ENCODE peak calls at places on chromosome 21, in four cellular contexts. R, Z, F and C are unnamed samples.

GRCh38 chr21:45594721-45595489 is 48.6 kb upstream of the PCBP3 start:
- DNase-seq in F (no peak), Z (no peak), R (no peak), C (no peak)

GRCh38 chr21:31660134-31660565 is 657 bp downstream of the SOD1 start:
- DNase-seq in Z (no peak), R (no peak), F (no peak), C (peak)

GRCh38 chr21:45545691-45546531 is 3.7 kb upstream of the SLC19A1 start:
- DNase-seq in F (no peak), Z (no peak), R (no peak), C (no peak)

GRCh38 chr21:22076471-22076870 is 1078.3 kb downstream of the NCAM2 start:
- DNase-seq in Z (no peak), F (no peak), R (no peak), C (no peak)

GRCh38 chr21:38955495-38955894 is 149.8 kb downstream of the ETS2 start:
- DNase-seq in F (no peak), R (no peak), Z (no peak), C (no peak)

GRCh38 chr21:44930543-44930981 is 9.3 kb upstream of the SLX9 start:
- DNase-seq in R (no peak), Z (no peak), F (no peak), C (no peak)

GRCh38 chr21:35511298-35512162 is 462.4 kb upstream of the RUNX1 start:
- DNase-seq in Z (no peak), R (no peak), F (no peak), C (no peak)

GRCh38 chr21:38363684-38364083 is 106.9 kb downstream of the KCNJ15 start:
- DNase-seq in R (no peak), F (no peak), Z (no peak), C (no peak)

GRCh38 chr21:41348434-41348833 is 13.4 kb upstream of the MX2 start:
- DNase-seq in F (no peak), Z (no peak), R (no peak), C (no peak)

GRCh38 chr21:41678944-41679343 is 87.9 kb downstream of the RIPK4 start:
- DNase-seq in Z (peak), F (no peak), R (peak), C (peak)

GRCh38 chr21:41764558-41765392 is 2.1 kb downstream of the RIPK4 start:
- DNase-seq in R (no peak), Z (peak), F (no peak), C (no peak)

GRCh38 chr21:18991846-18992245 is 588.3 kb upstream of the TMPRSS15 start:
- DNase-seq in Z (no peak), F (no peak), R (no peak), C (no peak)

GRCh38 chr21:31772674-31773555 is 41.0 kb upstream of the SCAF4 start:
- DNase-seq in Z (no peak), R (no peak), F (peak), C (no peak)

GRCh38 chr21:33961061-33961460 is 45.5 kb upstream of the ATP5PO start:
- DNase-seq in F (no peak), Z (no peak), R (no peak), C (no peak)
- TF ChIP-seq ETV6 in F (no peak), Z (no peak), R (no peak), C (no peak)

GRCh38 chr21:14058566-14058965 is 152.2 kb downstream of the LIPI start:
- DNase-seq in R (no peak), Z (no peak), F (no peak), C (no peak)

GRCh38 chr21:14070049-14070893 is 140.5 kb downstream of the LIPI start:
- DNase-seq in R (no peak), Z (no peak), F (no peak), C (no peak)

GRCh38 chr21:14064296-14064645 is 146.5 kb downstream of the LIPI start:
- DNase-seq in R (no peak), F (no peak), Z (no peak), C (no peak)
- TF ChIP-seq ETV6 in R (no peak), F (no peak), Z (no peak), C (no peak)

GRCh38 chr21:28949318-28949717 is 43.4 kb downstream of the LTN1 start:
- DNase-seq in R (no peak), Z (no peak), F (no peak), C (no peak)
- TF ChIP-seq ETV6 in R (no peak), Z (no peak), F (no peak), C (no peak)

GRCh38 chr21:36917487-36918158 is 48.8 kb downstream of the HLCS start:
- DNase-seq in Z (peak), R (peak), F (no peak), C (peak)
- TF ChIP-seq ETV6 in Z (no peak), R (no peak), F (no peak), C (no peak)

GRCh38 chr21:25963186-25963585 is 207.4 kb downstream of the APP start:
- DNase-seq in Z (no peak), R (no peak), F (no peak), C (no peak)
- TF ChIP-seq ETV6 in Z (no peak), R (no peak), F (no peak), C (no peak)